ENCODE peak calls at places on chromosomes 12 and 14, in ten cellular contexts. H is left ventricle myocardium inferior; J is A549; T is tibial nerve; O is CD4-positive, CD25-positive, alpha-beta regulatory T cell; N is body of pancreas; B is cardiac muscle cell; C is CD4-positive, alpha-beta memory T cell; D is astrocyte; E is prostate gland. I is an unnamed sample. For H3K4me1, the result is how much of the 10 kb centered on the place peaks cover.

GRCh38 chr12:122406701-122407154 is 15.7 kb downstream of the CLIP1 start:
- DNase-seq in H (no peak), J (peak), T (no peak), O (no peak), N (no peak), B (peak), C (no peak), D (no peak), E (no peak), I (peak)

GRCh38 chr12:59250766-59251165 is 330.5 kb upstream of the LRIG3 start:
- DNase-seq in H (no peak), J (no peak), T (no peak), O (no peak), N (no peak), B (no peak), C (no peak), D (no peak), E (no peak), I (no peak)

GRCh38 chr14:104393199-104393897 is 186.2 kb upstream of the C14orf180 start:
- DNase-seq in H (peak), J (no peak), T (no peak), O (no peak), N (no peak), B (no peak), C (no peak), D (no peak), E (no peak), I (no peak)

GRCh38 chr14:61498811-61499210 is 177.4 kb downstream of the PRKCH start:
- DNase-seq in H (no peak), J (no peak), T (no peak), O (no peak), N (no peak), B (peak), C (no peak), D (no peak), E (no peak), I (peak)

GRCh38 chr14:64531567-64531966 is 9.0 kb upstream of the HSPA2 start:
- DNase-seq in H (no peak), J (no peak), T (no peak), O (no peak), N (no peak), B (no peak), C (no peak), D (no peak), E (no peak), I (no peak)

GRCh38 chr12:26153421-26154154 is 28.8 kb upstream of the BHLHE41 start:
- DNase-seq in H (no peak), J (peak), T (no peak), O (no peak), N (peak), B (peak), C (no peak), D (peak), E (no peak), I (peak)

GRCh38 chr12:76074701-76075336 is 9.7 kb downstream of the NAP1L1 start:
- DNase-seq in H (no peak), J (no peak), T (no peak), O (no peak), N (no peak), B (no peak), C (no peak), D (no peak), E (no peak), I (no peak)

GRCh38 chr12:561908-562593 is 101.2 kb downstream of the NINJ2 start:
- DNase-seq in H (peak), J (no peak), T (no peak), O (no peak), N (no peak), B (no peak), C (no peak), D (no peak), E (no peak), I (no peak)

GRCh38 chr14:34043627-34044372 is 92.9 kb upstream of the EGLN3 start:
- DNase-seq in H (no peak), J (peak), T (no peak), O (no peak), N (no peak), B (no peak), C (peak), D (no peak), E (no peak), I (no peak)

GRCh38 chr12:76680940-76681339 is 83.0 kb upstream of the ZDHHC17 start:
- DNase-seq in H (no peak), J (no peak), T (no peak), O (no peak), N (no peak), B (no peak), C (no peak), D (peak), E (no peak), I (peak)

GRCh38 chr12:82593901-82594396 is 92.8 kb upstream of the TMTC2 start:
- DNase-seq in H (no peak), J (no peak), T (no peak), O (no peak), N (no peak), B (no peak), C (no peak), D (no peak), E (no peak), I (no peak)

GRCh38 chr12:130156652-130157275 is 5.5 kb upstream of the FZD10 start:
- DNase-seq in H (no peak), J (no peak), T (no peak), O (no peak), N (no peak), B (no peak), C (no peak), D (no peak), E (no peak), I (no peak)

GRCh38 chr14:75042040-75042439 is 9.2 kb downstream of the MLH3 start:
- DNase-seq in H (no peak), J (peak), T (no peak), O (no peak), N (no peak), B (no peak), C (no peak), D (peak), E (no peak), I (peak)

GRCh38 chr14:99254391-99255009 is 17.5 kb downstream of the BCL11B start:
- DNase-seq in H (no peak), J (no peak), T (no peak), O (no peak), N (no peak), B (no peak), C (peak), D (no peak), E (no peak), I (no peak)

GRCh38 chr14:30272848-30273563 is 286.0 kb upstream of the G2E3 start:
- DNase-seq in H (no peak), J (no peak), T (no peak), O (no peak), N (no peak), B (no peak), C (no peak), D (no peak), E (no peak), I (no peak)

GRCh38 chr14:33781267-33781666 is 169.6 kb downstream of the EGLN3 start:
- DNase-seq in H (no peak), J (no peak), T (no peak), O (no peak), N (no peak), B (peak), C (no peak), D (no peak), E (no peak), I (peak)

GRCh38 chr12:131371580-131372475 is 339.1 kb upstream of the SFSWAP start:
- DNase-seq in H (no peak), J (no peak), T (no peak), O (no peak), N (no peak), B (no peak), C (no peak), D (no peak), E (no peak), I (no peak)

GRCh38 chr14:20215196-20215595 is 8.3 kb upstream of the OR11H6 start:
- DNase-seq in H (no peak), J (no peak), T (no peak), O (no peak), N (no peak), B (no peak), C (no peak), D (no peak), E (no peak), I (no peak)

GRCh38 chr14:94179244-94179643 is 5.1 kb downstream of the PPP4R4 start:
- DNase-seq in H (no peak), J (no peak), T (no peak), O (no peak), N (no peak), B (no peak), C (no peak), D (no peak), E (no peak), I (no peak)

GRCh38 chr12:30178948-30179347 is 395.2 kb upstream of the TMTC1 start:
- DNase-seq in H (no peak), J (no peak), T (no peak), O (no peak), N (no peak), B (no peak), C (no peak), D (no peak), E (no peak), I (no peak)

GRCh38 chr12:71552728-71553501 is 110.7 kb downstream of the ZFC3H1 start:
- DNase-seq in H (no peak), J (no peak), T (no peak), O (no peak), N (no peak), B (no peak), C (no peak), D (no peak), E (no peak), I (no peak)

GRCh38 chr14:49768301-49769121 is 558 bp downstream of the KLHDC2 start:
- DNase-seq in H (peak), J (peak), T (no peak), O (peak), N (peak), B (peak), C (peak), D (peak), E (peak), I (peak)

GRCh38 chr14:89654998-89655397 is 238.0 kb upstream of the FOXN3 start:
- DNase-seq in H (no peak), J (no peak), T (no peak), O (no peak), N (no peak), B (no peak), C (no peak), D (peak), E (no peak), I (no peak)

GRCh38 chr14:99644723-99645544 is at the start of gene HHIPL1:
- DNase-seq in H (peak), J (no peak), T (no peak), O (no peak), N (no peak), B (peak), C (no peak), D (peak), E (no peak), I (peak)

GRCh38 chr12:40819427-40820108 is 127.3 kb downstream of the CNTN1 start:
- DNase-seq in H (no peak), J (peak), T (no peak), O (no peak), N (peak), B (no peak), C (no peak), D (no peak), E (no peak), I (no peak)

GRCh38 chr12:63276537-63277365 is 125.8 kb upstream of the AVPR1A start:
- DNase-seq in H (no peak), J (peak), T (no peak), O (no peak), N (peak), B (peak), C (no peak), D (no peak), E (no peak), I (peak)

GRCh38 chr12:125533434-125534029 is 468.3 kb downstream of the AACS start:
- DNase-seq in H (peak), J (peak), T (no peak), O (no peak), N (peak), B (no peak), C (no peak), D (no peak), E (no peak), I (peak)

GRCh38 chr12:117023998-117024960 is 74.9 kb downstream of the TESC start:
- DNase-seq in H (no peak), J (no peak), T (no peak), O (no peak), N (no peak), B (no peak), C (no peak), D (no peak), E (no peak), I (no peak)

GRCh38 chr12:54364413-54364812 is at the start of gene GPR84:
- DNase-seq in H (no peak), J (no peak), T (no peak), O (no peak), N (no peak), B (peak), C (no peak), D (no peak), E (no peak), I (no peak)

GRCh38 chr12:29131539-29131938 is 17.5 kb upstream of the FAR2 start:
- DNase-seq in H (no peak), J (no peak), T (no peak), O (no peak), N (no peak), B (peak), C (no peak), D (no peak), E (no peak), I (peak)

GRCh38 chr12:132498931-132499330 is 9.0 kb downstream of the FBRSL1 start:
- DNase-seq in H (no peak), J (no peak), T (no peak), O (no peak), N (no peak), B (no peak), C (no peak), D (no peak), E (no peak), I (no peak)

GRCh38 chr12:132500856-132501180 is 10.9 kb downstream of the FBRSL1 start:
- DNase-seq in H (no peak), J (no peak), T (no peak), O (no peak), N (no peak), B (no peak), C (no peak), D (no peak), E (no peak), I (no peak)

GRCh38 chr12:132502149-132502881 is 12.4 kb downstream of the FBRSL1 start:
- DNase-seq in H (no peak), J (peak), T (no peak), O (no peak), N (peak), B (no peak), C (no peak), D (no peak), E (no peak), I (no peak)

GRCh38 chr12:132501189-132501940 is 11.4 kb downstream of the FBRSL1 start:
- DNase-seq in H (no peak), J (no peak), T (no peak), O (no peak), N (no peak), B (no peak), C (no peak), D (no peak), E (no peak), I (no peak)

GRCh38 chr12:132500137-132500855 is 10.3 kb downstream of the FBRSL1 start:
- DNase-seq in H (no peak), J (no peak), T (no peak), O (no peak), N (no peak), B (no peak), C (no peak), D (no peak), E (no peak), I (no peak)
- H3K4me1 ChIP-seq in H (half or more), J (under half), T (half or more), O (half or more), N (half or more), B (under half), C (half or more), D (under half), E (under half), I (under half)

GRCh38 chr12:120534703-120535655 is 823 bp downstream of the RNF10 start:
- DNase-seq in H (peak), J (peak), T (no peak), O (peak), N (peak), B (peak), C (peak), D (peak), E (peak), I (peak)

GRCh38 chr12:120534203-120534702 is at the start of gene RNF10:
- DNase-seq in H (peak), J (peak), T (peak), O (peak), N (peak), B (peak), C (peak), D (peak), E (peak), I (peak)

GRCh38 chr12:120539303-120539702 is 5.1 kb downstream of the RNF10 start:
- DNase-seq in H (no peak), J (peak), T (no peak), O (no peak), N (no peak), B (peak), C (no peak), D (peak), E (no peak), I (peak)

GRCh38 chr12:120538281-120539156 is 4.4 kb downstream of the RNF10 start:
- DNase-seq in H (peak), J (peak), T (no peak), O (no peak), N (peak), B (peak), C (no peak), D (peak), E (no peak), I (peak)

DNA sequence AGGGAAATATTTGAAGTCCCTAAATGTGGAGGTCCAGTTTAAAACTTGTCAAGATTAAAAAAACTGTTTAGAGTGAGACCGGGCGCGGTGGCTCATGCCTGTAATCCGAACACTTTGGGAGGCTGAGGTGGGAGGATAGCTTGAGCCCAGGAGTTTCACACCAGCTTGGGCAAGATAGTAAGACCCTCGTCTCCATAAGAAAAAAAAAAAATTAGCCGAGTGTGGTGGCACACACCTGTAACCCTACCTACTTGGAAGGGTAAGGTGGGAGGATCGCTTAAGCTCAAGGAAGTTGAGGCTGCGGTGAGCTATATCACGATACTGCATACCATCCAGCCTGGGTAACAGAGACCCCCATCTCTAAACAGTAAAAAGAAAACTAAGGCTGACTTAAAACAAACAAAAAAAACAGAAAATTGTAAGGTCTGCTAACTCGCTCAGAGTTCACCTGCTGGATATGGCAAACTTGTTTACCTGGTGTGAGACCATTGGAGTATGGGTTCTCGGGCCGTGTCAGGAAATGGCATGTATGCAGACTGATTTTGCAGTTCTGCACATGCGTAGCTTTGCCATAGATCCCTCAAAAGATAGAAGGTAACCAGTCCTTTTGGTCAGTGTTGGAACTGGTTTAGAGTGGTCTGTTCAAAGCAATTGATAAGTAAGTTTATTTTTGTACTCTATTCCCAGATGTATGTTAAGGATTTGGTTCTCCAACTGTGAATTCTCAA is 2.1 kb downstream of the RNF10 start:
- DNase-seq in H (no peak), J (no peak), T (no peak), O (peak), N (no peak), B (no peak), C (peak), D (no peak), E (peak), I (no peak)
- H3K4me3 ChIP-seq in H (peak), J (peak), T (peak), O (peak), N (peak), B (peak), C (peak), D (peak), E (peak), I (peak)

GRCh38 chr12:79549531-79550271 is 141.1 kb downstream of the PAWR start:
- DNase-seq in H (no peak), J (peak), T (no peak), O (no peak), N (no peak), B (peak), C (no peak), D (peak), E (no peak), I (peak)

GRCh38 chr12:79547044-79547734 is 143.6 kb downstream of the PAWR start:
- DNase-seq in H (no peak), J (peak), T (no peak), O (no peak), N (peak), B (peak), C (no peak), D (peak), E (peak), I (peak)

GRCh38 chr12:79548525-79548924 is 142.2 kb downstream of the PAWR start:
- DNase-seq in H (no peak), J (no peak), T (no peak), O (no peak), N (no peak), B (no peak), C (no peak), D (no peak), E (no peak), I (no peak)

GRCh38 chr12:79547735-79548347 is 142.9 kb downstream of the PAWR start:
- DNase-seq in H (no peak), J (peak), T (no peak), O (no peak), N (peak), B (peak), C (no peak), D (peak), E (peak), I (peak)

DNA sequence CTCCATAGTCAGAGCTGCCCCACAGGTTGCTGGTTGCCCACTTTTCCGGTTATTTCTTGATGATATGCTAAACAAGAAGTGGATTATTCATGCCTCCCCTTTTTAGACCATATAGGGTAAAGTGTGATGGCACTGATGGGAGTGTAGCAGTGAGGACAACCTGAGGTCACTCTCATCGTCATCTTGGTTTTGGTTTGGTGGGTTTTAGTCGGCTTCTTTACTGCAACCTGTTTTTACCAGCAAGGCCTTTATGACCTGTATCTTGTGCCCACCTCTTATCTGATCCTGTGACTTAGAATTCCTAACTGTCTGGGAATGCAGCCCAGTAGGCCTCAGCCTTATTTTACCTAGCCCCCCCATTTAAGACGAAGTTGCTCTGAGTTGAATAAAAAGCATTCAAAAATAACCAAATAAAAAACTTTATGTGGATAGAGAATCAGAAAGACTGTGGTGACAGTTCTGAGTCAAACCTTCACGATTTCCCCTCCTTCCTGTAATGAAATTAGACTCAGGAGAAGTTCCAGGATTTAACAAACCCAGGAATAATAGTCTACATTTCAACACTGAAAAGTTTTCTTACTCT is 144.2 kb downstream of the PAWR start:
- DNase-seq in H (no peak), J (peak), T (no peak), O (no peak), N (no peak), B (peak), C (no peak), D (peak), E (no peak), I (peak)
- H3K4me1 ChIP-seq in H (under half), J (half or more), T (under half), O (under half), N (under half), B (under half), C (under half), D (under half), E (under half), I (under half)

DNA sequence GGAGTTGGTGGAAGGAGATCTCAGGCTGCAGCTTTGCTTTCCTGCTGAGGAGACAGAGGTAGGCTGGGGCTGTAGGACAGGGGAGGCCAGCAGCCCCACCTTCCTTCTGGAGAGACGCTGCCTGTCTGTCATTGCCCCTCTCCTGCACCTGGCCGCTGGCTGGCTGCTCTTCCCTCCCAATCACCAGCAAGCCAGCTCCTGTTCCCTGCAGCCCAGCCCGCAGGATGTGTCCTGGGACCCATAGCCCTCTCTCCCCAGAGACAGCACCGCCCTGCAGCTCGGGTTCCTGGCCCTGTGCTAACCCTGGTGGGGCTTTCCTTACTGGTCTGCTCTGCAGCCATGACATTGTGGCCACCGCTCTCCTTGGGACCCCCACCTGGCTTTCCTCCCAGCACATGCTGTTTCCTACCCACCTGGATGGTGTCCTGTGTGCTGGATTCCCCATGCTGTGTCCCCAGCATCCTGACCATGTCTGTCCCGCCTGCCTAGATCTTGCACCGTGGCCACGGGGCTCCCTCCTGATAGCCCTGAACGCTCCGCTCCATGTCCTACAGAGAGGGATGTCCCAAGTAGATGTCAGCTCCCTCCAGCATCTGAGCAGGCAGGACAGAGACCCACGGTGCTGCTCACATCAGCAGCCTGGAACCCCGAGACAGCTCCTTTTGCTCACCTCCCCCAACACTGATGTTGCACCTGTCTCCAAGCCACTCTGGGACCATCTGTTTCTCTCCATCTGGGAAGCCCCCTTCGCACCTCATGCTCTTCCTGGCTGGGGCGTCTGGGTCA is 1.2 kb upstream of the MTA1 start:
- DNase-seq in H (no peak), J (no peak), T (no peak), O (no peak), N (no peak), B (no peak), C (peak), D (no peak), E (no peak), I (no peak)
- H3K4me3 ChIP-seq in H (peak), J (peak), T (no peak), O (no peak), N (no peak), B (no peak), C (no peak), D (no peak), E (peak), I (peak)